ENCODE peak calls at places on chromosomes 2 and 18, in six cellular contexts. One of them, this sample, is unnamed.

GRCh38 chr2:62458206-62459035 is 47.6 kb downstream of the TMEM17 start:
- DNase-seq in Peyer's patch: no peak
- DNase-seq in stomach: no peak
- DNase-seq in upper lobe of left lung: no peak
- DNase-seq in heart left ventricle: no peak
- DNase-seq in A549: no peak
- DNase-seq in this sample: no peak

GRCh38 chr18:48244530-48244929 is 164.7 kb downstream of the ZBTB7C start:
- DNase-seq in stomach: no peak
- DNase-seq in Peyer's patch: no peak
- DNase-seq in upper lobe of left lung: no peak
- DNase-seq in heart left ventricle: no peak
- DNase-seq in A549: no peak
- DNase-seq in this sample: no peak

GRCh38 chr2:85458611-85459563 is 40.4 kb downstream of the SH2D6 start:
- DNase-seq in Peyer's patch: no peak
- DNase-seq in stomach: no peak
- DNase-seq in heart left ventricle: no peak
- DNase-seq in upper lobe of left lung: no peak
- DNase-seq in A549: no peak
- DNase-seq in this sample: no peak

GRCh38 chr2:24970483-24971299 is 1.1 kb downstream of the DNAJC27 start:
- DNase-seq in stomach: no peak
- DNase-seq in heart left ventricle: no peak
- DNase-seq in upper lobe of left lung: peak
- DNase-seq in A549: no peak
- DNase-seq in Peyer's patch: no peak
- DNase-seq in this sample: no peak

GRCh38 chr2:83054751-83055150 is 1404.3 kb downstream of the SUCLG1 start:
- DNase-seq in upper lobe of left lung: no peak
- DNase-seq in heart left ventricle: no peak
- DNase-seq in Peyer's patch: no peak
- DNase-seq in stomach: no peak
- DNase-seq in A549: no peak
- DNase-seq in this sample: no peak

GRCh38 chr2:144946263-144946662 is 426.3 kb upstream of the ZEB2 start:
- DNase-seq in upper lobe of left lung: no peak
- DNase-seq in Peyer's patch: no peak
- DNase-seq in A549: no peak
- DNase-seq in stomach: no peak
- DNase-seq in heart left ventricle: no peak
- DNase-seq in this sample: no peak

GRCh38 chr2:204012081-204012653 is 75.6 kb downstream of the ICOS start:
- DNase-seq in Peyer's patch: no peak
- DNase-seq in upper lobe of left lung: no peak
- DNase-seq in heart left ventricle: no peak
- DNase-seq in stomach: peak
- DNase-seq in A549: no peak
- DNase-seq in this sample: no peak

GRCh38 chr2:174546519-174547506 is 50.8 kb downstream of the WIPF1 start:
- DNase-seq in Peyer's patch: no peak
- DNase-seq in A549: no peak
- DNase-seq in upper lobe of left lung: no peak
- DNase-seq in heart left ventricle: no peak
- DNase-seq in stomach: no peak
- DNase-seq in this sample: no peak

GRCh38 chr2:24075259-24075658 is 867 bp downstream of the SF3B6 start:
- DNase-seq in Peyer's patch: no peak
- DNase-seq in upper lobe of left lung: no peak
- DNase-seq in heart left ventricle: no peak
- DNase-seq in stomach: no peak
- DNase-seq in A549: no peak
- DNase-seq in this sample: no peak

GRCh38 chr2:240959941-240960308 is 38.5 kb upstream of the SNED1 start:
- DNase-seq in stomach: peak
- DNase-seq in A549: no peak
- DNase-seq in heart left ventricle: no peak
- DNase-seq in upper lobe of left lung: peak
- DNase-seq in Peyer's patch: peak
- DNase-seq in this sample: no peak

GRCh38 chr2:15634846-15635490 is 43.3 kb downstream of the DDX1 start:
- DNase-seq in Peyer's patch: no peak
- DNase-seq in A549: no peak
- DNase-seq in heart left ventricle: no peak
- DNase-seq in upper lobe of left lung: no peak
- DNase-seq in stomach: no peak
- DNase-seq in this sample: no peak

GRCh38 chr2:54503192-54503591 is 47.1 kb downstream of the SPTBN1 start:
- DNase-seq in upper lobe of left lung: no peak
- DNase-seq in stomach: no peak
- DNase-seq in Peyer's patch: no peak
- DNase-seq in A549: no peak
- DNase-seq in heart left ventricle: no peak
- DNase-seq in this sample: no peak

GRCh38 chr2:70831861-70832260 is 3.8 kb downstream of the CD207 start:
- DNase-seq in upper lobe of left lung: no peak
- DNase-seq in stomach: no peak
- DNase-seq in heart left ventricle: no peak
- DNase-seq in A549: no peak
- DNase-seq in Peyer's patch: no peak
- DNase-seq in this sample: no peak

GRCh38 chr2:54429055-54429454 is 27.1 kb upstream of the SPTBN1 start:
- DNase-seq in heart left ventricle: no peak
- DNase-seq in A549: no peak
- DNase-seq in stomach: no peak
- DNase-seq in upper lobe of left lung: no peak
- DNase-seq in Peyer's patch: no peak
- DNase-seq in this sample: no peak

GRCh38 chr2:186255823-186256222 is 230.2 kb upstream of the ZC3H15 start:
- DNase-seq in A549: no peak
- DNase-seq in Peyer's patch: no peak
- DNase-seq in heart left ventricle: no peak
- DNase-seq in stomach: no peak
- DNase-seq in upper lobe of left lung: no peak
- DNase-seq in this sample: no peak

GRCh38 chr2:2756886-2757285 is 425.8 kb upstream of the MYT1L start:
- DNase-seq in A549: no peak
- DNase-seq in upper lobe of left lung: no peak
- DNase-seq in heart left ventricle: no peak
- DNase-seq in stomach: no peak
- DNase-seq in Peyer's patch: no peak
- DNase-seq in this sample: no peak
- TF ChIP-seq CTCF in A549: no peak
- TF ChIP-seq CTCF in upper lobe of left lung: no peak
- TF ChIP-seq CTCF in heart left ventricle: no peak
- TF ChIP-seq CTCF in stomach: no peak
- TF ChIP-seq CTCF in Peyer's patch: no peak
- TF ChIP-seq CTCF in this sample: no peak

DNA sequence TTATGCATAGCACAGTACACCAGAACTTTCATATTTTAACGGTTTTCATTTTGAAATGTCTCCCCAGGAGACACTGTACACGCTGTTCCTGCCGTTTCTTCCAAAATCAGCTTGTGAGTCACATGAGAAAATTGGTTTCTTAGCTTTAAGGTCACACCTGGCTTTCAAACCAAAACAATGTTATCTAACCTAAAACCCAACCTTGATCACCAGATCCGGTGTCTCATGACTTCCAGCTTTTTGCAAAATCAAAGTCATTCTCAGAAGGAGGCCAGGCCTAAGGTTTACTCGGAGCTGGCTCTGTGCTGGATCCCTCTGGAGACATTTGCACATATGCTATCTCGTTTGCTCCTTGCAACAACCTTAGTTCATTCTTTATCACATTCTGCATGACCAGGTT is 105.3 kb downstream of the RNF144A start:
- DNase-seq in stomach: no peak
- DNase-seq in Peyer's patch: no peak
- DNase-seq in A549: no peak
- DNase-seq in heart left ventricle: no peak
- DNase-seq in upper lobe of left lung: no peak
- DNase-seq in this sample: no peak
- TF ChIP-seq POLR2A in stomach: no peak
- TF ChIP-seq POLR2A in Peyer's patch: no peak
- TF ChIP-seq POLR2A in A549: no peak
- TF ChIP-seq POLR2A in heart left ventricle: no peak
- TF ChIP-seq POLR2A in upper lobe of left lung: no peak
- TF ChIP-seq POLR2A in this sample: no peak

DNA sequence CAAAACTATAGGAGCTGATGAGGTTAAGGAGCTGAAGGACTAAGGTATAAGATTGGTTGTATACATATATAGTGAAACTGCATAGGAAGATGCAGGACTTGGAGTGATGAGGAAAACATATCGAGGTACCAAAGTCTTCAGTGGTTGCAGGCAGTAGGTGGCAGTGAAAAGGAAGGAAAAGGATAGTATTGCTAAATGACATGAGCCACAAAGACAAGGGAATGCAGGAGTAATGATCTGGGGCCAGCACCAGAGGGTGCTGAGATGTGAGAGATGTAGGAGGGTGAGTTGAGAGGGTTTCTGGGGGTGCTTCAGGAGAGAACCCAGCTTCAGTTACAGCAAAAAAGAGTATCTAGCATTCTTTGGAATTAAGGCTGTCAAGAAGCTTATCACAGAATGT is 172.2 kb upstream of the MYO3B start:
- DNase-seq in heart left ventricle: no peak
- DNase-seq in A549: no peak
- DNase-seq in Peyer's patch: no peak
- DNase-seq in upper lobe of left lung: no peak
- DNase-seq in stomach: no peak
- DNase-seq in this sample: no peak
- TF ChIP-seq CTCF in heart left ventricle: no peak
- TF ChIP-seq CTCF in A549: no peak
- TF ChIP-seq CTCF in Peyer's patch: no peak
- TF ChIP-seq CTCF in upper lobe of left lung: no peak
- TF ChIP-seq CTCF in stomach: no peak
- TF ChIP-seq CTCF in this sample: no peak

GRCh38 chr2:14634223-14634884 is 1.8 kb downstream of the LRATD1 start:
- DNase-seq in heart left ventricle: peak
- DNase-seq in stomach: peak
- DNase-seq in A549: peak
- DNase-seq in Peyer's patch: peak
- DNase-seq in upper lobe of left lung: peak
- DNase-seq in this sample: peak
- TF ChIP-seq POLR2A in heart left ventricle: no peak
- TF ChIP-seq POLR2A in stomach: no peak
- TF ChIP-seq POLR2A in A549: no peak
- TF ChIP-seq POLR2A in Peyer's patch: peak
- TF ChIP-seq POLR2A in upper lobe of left lung: peak
- TF ChIP-seq POLR2A in this sample: no peak

GRCh38 chr2:36812196-36812595 is 115.7 kb downstream of the VIT start:
- DNase-seq in Peyer's patch: no peak
- DNase-seq in stomach: no peak
- DNase-seq in upper lobe of left lung: no peak
- DNase-seq in heart left ventricle: no peak
- DNase-seq in A549: peak
- DNase-seq in this sample: no peak
- TF ChIP-seq CTCF in Peyer's patch: no peak
- TF ChIP-seq CTCF in stomach: no peak
- TF ChIP-seq CTCF in upper lobe of left lung: no peak
- TF ChIP-seq CTCF in heart left ventricle: no peak
- TF ChIP-seq CTCF in A549: no peak
- TF ChIP-seq CTCF in this sample: no peak

This sample was measured in right lobe of liver.